ENCODE peak calls at places on chromosomes 13 and 19, in seven cellular contexts. B, X, O, C, Y, P and G are unnamed samples.
A peak's percentile ranks its signal among the peaks of the same experiment; 100 is the strongest.

GRCh38 chr13:77749481-77749880 is 52.0 kb downstream of the SLAIN1 start:
- DNase-seq in B (no peak), X (no peak), O (peak; percentile 37), C (no peak), Y (no peak), P (peak; percentile 10), G (no peak)

GRCh38 chr13:98384739-98385138 is 192.2 kb downstream of the STK24 start:
- DNase-seq in B (peak; percentile 5), X (no peak), O (no peak), C (no peak), Y (no peak), P (peak; percentile 79), G (no peak)

GRCh38 chr13:99414048-99414995 is 87.0 kb upstream of the TM9SF2 start:
- DNase-seq in B (no peak), X (no peak), O (no peak), C (peak; percentile 18), Y (peak; percentile 47), P (no peak), G (no peak)

GRCh38 chr13:100128373-100128772 is 39.5 kb downstream of the PCCA start:
- DNase-seq in B (peak; percentile 8), X (no peak), O (no peak), C (no peak), Y (no peak), P (peak; percentile 93), G (no peak)

GRCh38 chr13:110618780-110619179 is 3.4 kb downstream of the NAXD start:
- DNase-seq in B (no peak), X (no peak), O (no peak), C (no peak), Y (no peak), P (no peak), G (no peak)

GRCh38 chr19:41226874-41227390 is 7.9 kb downstream of the AXL start:
- DNase-seq in B (no peak), X (no peak), O (no peak), C (no peak), Y (no peak), P (no peak), G (no peak)

GRCh38 chr19:49590971-49591730 is at the start of gene PRR12:
- DNase-seq in B (peak; percentile 64), X (peak; percentile 62), O (peak; percentile 88), C (peak; percentile 72), Y (peak; percentile 83), P (peak; percentile 63), G (no peak)

GRCh38 chr13:111630411-111630810 is 310.0 kb downstream of the TEX29 start:
- DNase-seq in B (no peak), X (no peak), O (peak; percentile 47), C (no peak), Y (no peak), P (no peak), G (no peak)

GRCh38 chr19:48633148-48634035 is 3.8 kb downstream of the DBP start:
- DNase-seq in B (no peak), X (no peak), O (no peak), C (no peak), Y (peak; percentile 70), P (no peak), G (no peak)

GRCh38 chr13:64457976-64458375 is 2772.2 kb downstream of the PCDH9 start:
- DNase-seq in B (no peak), X (no peak), O (no peak), C (no peak), Y (no peak), P (peak; percentile 50), G (no peak)

GRCh38 chr19:1875646-1876493 is 9.4 kb downstream of the ABHD17A start:
- DNase-seq in B (peak; percentile 86), X (peak; percentile 93), O (peak; percentile 96), C (peak; percentile 81), Y (peak; percentile 95), P (peak; percentile 86), G (peak; percentile 75)

GRCh38 chr13:29999492-30000372 is 149.3 kb upstream of the UBL3 start:
- DNase-seq in B (no peak), X (no peak), O (no peak), C (no peak), Y (no peak), P (no peak), G (no peak)

GRCh38 chr19:29507081-29507860 is 18.5 kb upstream of the VSTM2B start:
- DNase-seq in B (no peak), X (no peak), O (no peak), C (no peak), Y (no peak), P (no peak), G (no peak)

GRCh38 chr13:95112883-95113282 is 188.4 kb downstream of the ABCC4 start:
- DNase-seq in B (no peak), X (no peak), O (no peak), C (no peak), Y (no peak), P (no peak), G (no peak)

GRCh38 chr19:4518345-4519171 is at the start of gene PLIN4:
- DNase-seq in B (peak; percentile 43), X (peak; percentile 85), O (no peak), C (no peak), Y (no peak), P (peak; percentile 34), G (no peak)

GRCh38 chr19:4638330-4638729 is 986 bp upstream of the TNFAIP8L1 start:
- DNase-seq in B (no peak), X (peak; percentile 68), O (no peak), C (no peak), Y (no peak), P (no peak), G (no peak)

GRCh38 chr13:30371649-30372265 is 50.5 kb upstream of the UBE2L5 start:
- DNase-seq in B (peak; percentile 88), X (no peak), O (no peak), C (no peak), Y (peak; percentile 63), P (peak; percentile 72), G (no peak)

GRCh38 chr13:91740811-91741210 is 342.4 kb downstream of the GPC5 start:
- DNase-seq in B (no peak), X (no peak), O (peak; percentile 54), C (no peak), Y (no peak), P (no peak), G (no peak)

GRCh38 chr19:30385174-30385573 is 13.0 kb downstream of the ZNF536 start:
- DNase-seq in B (no peak), X (no peak), O (no peak), C (no peak), Y (no peak), P (no peak), G (no peak)

GRCh38 chr19:7922841-7923205 is 2.7 kb downstream of the SNAPC2 start:
- DNase-seq in B (no peak), X (no peak), O (no peak), C (no peak), Y (no peak), P (no peak), G (no peak)

GRCh38 chr19:7921955-7922840 is 2.1 kb downstream of the SNAPC2 start:
- DNase-seq in B (no peak), X (no peak), O (no peak), C (no peak), Y (no peak), P (no peak), G (no peak)

GRCh38 chr19:7924241-7924640 is 1.7 kb downstream of the CTXN1 start:
- DNase-seq in B (no peak), X (no peak), O (no peak), C (no peak), Y (no peak), P (no peak), G (no peak)

GRCh38 chr19:7924651-7925170 is 1.2 kb downstream of the CTXN1 start:
- DNase-seq in B (no peak), X (no peak), O (peak; percentile 39), C (no peak), Y (no peak), P (no peak), G (no peak)

GRCh38 chr19:7923295-7924191 is 2.4 kb downstream of the CTXN1 start:
- DNase-seq in B (no peak), X (no peak), O (no peak), C (no peak), Y (no peak), P (no peak), G (no peak)
- H3K4me1 ChIP-seq in B (peaks cover 42% of the 10 kb centered on the region), X (peaks cover 71% of the 10 kb centered on the region), O (peaks cover 8% of the 10 kb centered on the region), C (peaks cover 3% of the 10 kb centered on the region), Y (peaks cover 92% of the 10 kb centered on the region), P (peaks cover 27% of the 10 kb centered on the region), G (no peaks in the 10 kb centered on the region)

GRCh38 chr13:89923052-89923451 is 1424.4 kb upstream of the MIR17HG start:
- DNase-seq in B (no peak), X (no peak), O (no peak), C (no peak), Y (no peak), P (no peak), G (no peak)

GRCh38 chr13:89920461-89920860 is 1427.0 kb upstream of the MIR17HG start:
- DNase-seq in B (no peak), X (no peak), O (no peak), C (no peak), Y (no peak), P (no peak), G (no peak)

GRCh38 chr13:89930861-89931260 is 1416.6 kb upstream of the MIR17HG start:
- DNase-seq in B (no peak), X (no peak), O (no peak), C (no peak), Y (no peak), P (no peak), G (no peak)

GRCh38 chr13:89923731-89924130 is 1423.8 kb upstream of the MIR17HG start:
- DNase-seq in B (peak; percentile 64), X (no peak), O (no peak), C (no peak), Y (no peak), P (peak; percentile 30), G (no peak)

GRCh38 chr13:89925107-89925506 is 1422.4 kb upstream of the MIR17HG start:
- DNase-seq in B (peak; percentile 45), X (no peak), O (peak; percentile 57), C (no peak), Y (no peak), P (peak; percentile 20), G (peak; percentile 47)
- TF ChIP-seq CTCF in B (peak; percentile 58), X (peak; percentile 31), O (peak; percentile 71), C (peak; percentile 77), Y (no peak), P (no peak), G (peak; percentile 76)

DNA sequence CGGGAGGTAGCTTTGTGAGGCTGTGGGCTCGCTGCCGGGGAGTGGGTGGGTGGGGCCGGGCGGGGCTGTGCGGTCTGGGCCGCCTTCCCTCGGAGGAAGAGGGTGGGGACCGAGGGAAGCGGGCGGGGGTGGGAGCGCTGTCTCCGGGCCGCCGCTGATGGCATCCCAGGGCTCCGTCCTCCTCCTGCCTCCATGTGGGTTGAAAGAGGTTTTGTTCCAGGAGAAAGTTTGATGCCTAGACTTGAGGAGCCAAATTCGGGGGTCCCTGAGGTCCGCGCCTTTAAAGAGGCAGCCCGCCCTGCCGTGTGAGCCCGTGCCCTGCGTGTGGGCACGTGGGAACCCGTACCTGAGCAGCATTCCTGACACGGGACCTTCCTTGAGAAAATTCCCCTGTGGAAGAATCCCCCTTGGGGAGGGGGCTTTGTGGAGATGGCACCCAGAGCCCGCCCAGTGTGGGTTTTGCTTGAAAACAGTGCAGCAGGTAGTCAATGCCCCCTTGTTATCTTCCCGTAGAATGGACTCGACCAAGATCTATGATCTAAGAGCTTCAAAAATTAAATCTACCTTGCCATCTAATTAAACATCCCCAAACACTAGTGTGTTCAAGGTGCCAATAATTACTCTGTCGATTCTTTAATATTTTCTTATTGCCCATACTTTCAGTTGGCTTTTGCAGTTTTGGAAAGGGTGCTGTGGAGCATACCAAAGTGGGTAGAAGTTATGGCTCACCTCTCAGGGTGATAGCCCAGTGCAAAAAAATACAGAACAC is 107.8 kb downstream of the RXFP2 start:
- DNase-seq in B (no peak), X (no peak), O (peak; percentile 35), C (no peak), Y (no peak), P (no peak), G (no peak)
- H3K27ac ChIP-seq in B (no peak overlapping the region), X (peak overlapping the region; percentile 95), O (no peak overlapping the region), C (no peak overlapping the region), Y (peak overlapping the region; percentile 95), P (no peak overlapping the region), G (no peak overlapping the region)

GRCh38 chr19:14533450-14533849 is 4.1 kb downstream of the TECR start:
- DNase-seq in B (no peak), X (no peak), O (no peak), C (no peak), Y (no peak), P (no peak), G (no peak)
- H3K4me1 ChIP-seq in B (peaks cover 15% of the 10 kb centered on the region), X (peaks cover 65% of the 10 kb centered on the region), O (peaks cover 6% of the 10 kb centered on the region), C (peaks cover 14% of the 10 kb centered on the region), Y (peaks cover 32% of the 10 kb centered on the region), P (peaks cover 2% of the 10 kb centered on the region), G (no peaks in the 10 kb centered on the region)